ENCODE peak calls at places on chromosome 4, in seven cellular contexts. T is central memory CD4-positive, alpha-beta T cell; F is HepG2; W is EL; P is HT-29; K is uterus; M is NCI-H1092 treated with DMSO at 0.1 percent for 48 hours. A is an unnamed sample.

GRCh38 chr4:175776217-175776616 is 35.8 kb downstream of the GPM6A start:
- DNase-seq in T (no peak), F (no peak), W (no peak), P (no peak), K (no peak), M (peak), A (no peak)

GRCh38 chr4:153488719-153489384 is 22.7 kb downstream of the TMEM131L start:
- DNase-seq in T (no peak), F (no peak), W (no peak), P (no peak), K (no peak), M (peak), A (no peak)

GRCh38 chr4:154643493-154643892 is 31.0 kb upstream of the FGG start:
- DNase-seq in T (no peak), F (no peak), W (no peak), P (no peak), K (no peak), M (no peak), A (no peak)

GRCh38 chr4:6892190-6892908 is 17.3 kb upstream of the TBC1D14 start:
- DNase-seq in T (peak), F (peak), W (peak), P (peak), K (peak), M (no peak), A (peak)

GRCh38 chr4:158376441-158376840 is 145.2 kb upstream of the RXFP1 start:
- DNase-seq in T (no peak), F (no peak), W (no peak), P (no peak), K (no peak), M (no peak), A (no peak)

GRCh38 chr4:157076578-157076947 is 613 bp downstream of the GLRB start:
- DNase-seq in T (no peak), F (no peak), W (no peak), P (no peak), K (peak), M (peak), A (no peak)

GRCh38 chr4:113901994-113902787 is 77.3 kb downstream of the ARSJ start:
- DNase-seq in T (peak), F (peak), W (no peak), P (peak), K (no peak), M (peak), A (no peak)

GRCh38 chr4:114378306-114378903 is 220.2 kb upstream of the UGT8 start:
- DNase-seq in T (no peak), F (no peak), W (peak), P (peak), K (no peak), M (peak), A (peak)

GRCh38 chr4:139214039-139214534 is 37.1 kb upstream of the ELF2 start:
- DNase-seq in T (no peak), F (peak), W (no peak), P (no peak), K (no peak), M (no peak), A (no peak)

GRCh38 chr4:190019023-190019858 is 7.8 kb downstream of the FRG2 start:
- DNase-seq in T (no peak), F (no peak), W (no peak), P (no peak), K (no peak), M (no peak), A (no peak)

GRCh38 chr4:47274931-47275330 is 188.6 kb downstream of the COMMD8 start:
- DNase-seq in T (no peak), F (peak), W (no peak), P (no peak), K (no peak), M (no peak), A (no peak)

GRCh38 chr4:114728426-114728825 is 129.8 kb downstream of the UGT8 start:
- DNase-seq in T (no peak), F (no peak), W (no peak), P (no peak), K (no peak), M (no peak), A (no peak)

GRCh38 chr4:113449407-113449974 is 312.0 kb downstream of the CAMK2D start:
- DNase-seq in T (no peak), F (no peak), W (no peak), P (no peak), K (no peak), M (no peak), A (no peak)

GRCh38 chr4:156676116-156676851 is 295.3 kb downstream of the PDGFC start:
- DNase-seq in T (no peak), F (no peak), W (no peak), P (no peak), K (no peak), M (no peak), A (no peak)

GRCh38 chr4:8615921-8616787 is 23.6 kb downstream of the CPZ start:
- DNase-seq in T (no peak), F (no peak), W (no peak), P (no peak), K (no peak), M (no peak), A (no peak)

GRCh38 chr4:3706565-3707422 is 59.4 kb upstream of the ADRA2C start:
- DNase-seq in T (no peak), F (no peak), W (no peak), P (no peak), K (no peak), M (no peak), A (no peak)

GRCh38 chr4:173025131-173025530 is 143.5 kb upstream of the GALNT7 start:
- DNase-seq in T (peak), F (peak), W (peak), P (peak), K (peak), M (peak), A (peak)

GRCh38 chr4:41146716-41147506 is 67.4 kb downstream of the APBB2 start:
- DNase-seq in T (no peak), F (no peak), W (peak), P (no peak), K (peak), M (no peak), A (no peak)

GRCh38 chr4:126242679-126243390 is 928.1 kb downstream of the FAT4 start:
- DNase-seq in T (no peak), F (no peak), W (no peak), P (no peak), K (no peak), M (no peak), A (no peak)

GRCh38 chr4:172202480-172203076 is 389.4 kb downstream of the GALNTL6 start:
- DNase-seq in T (no peak), F (peak), W (peak), P (peak), K (no peak), M (peak), A (peak)

GRCh38 chr4:82842593-82842992 is 44.0 kb upstream of the SCD5 start:
- DNase-seq in T (no peak), F (peak), W (peak), P (peak), K (no peak), M (no peak), A (no peak)

GRCh38 chr4:188691811-188692210 is 552.6 kb downstream of the TRIML1 start:
- DNase-seq in T (no peak), F (no peak), W (peak), P (no peak), K (no peak), M (no peak), A (no peak)

GRCh38 chr4:79650794-79651431 is 242.9 kb upstream of the GK2 start:
- DNase-seq in T (no peak), F (no peak), W (peak), P (no peak), K (no peak), M (no peak), A (peak)

GRCh38 chr4:142923619-142924018 is 77.5 kb upstream of the INPP4B start:
- DNase-seq in T (no peak), F (no peak), W (no peak), P (no peak), K (no peak), M (no peak), A (no peak)

GRCh38 chr4:13950491-13950890 is 323.0 kb upstream of the BOD1L1 start:
- DNase-seq in T (no peak), F (no peak), W (no peak), P (no peak), K (no peak), M (no peak), A (no peak)

GRCh38 chr4:86032476-86033022 is 327.3 kb downstream of the MAPK10 start:
- DNase-seq in T (no peak), F (no peak), W (peak), P (no peak), K (peak), M (no peak), A (peak)

GRCh38 chr4:123749408-123749807 is 352.8 kb downstream of the SPRY1 start:
- DNase-seq in T (no peak), F (no peak), W (no peak), P (no peak), K (no peak), M (no peak), A (no peak)

GRCh38 chr4:182531555-182532162 is 288.5 kb downstream of the TENM3 start:
- DNase-seq in T (no peak), F (no peak), W (no peak), P (no peak), K (no peak), M (no peak), A (no peak)

GRCh38 chr4:48032721-48033120 is 16.1 kb downstream of the NIPAL1 start:
- DNase-seq in T (no peak), F (peak), W (no peak), P (peak), K (no peak), M (no peak), A (no peak)

GRCh38 chr4:84855774-84856173 is 110.7 kb downstream of the WDFY3 start:
- DNase-seq in T (no peak), F (peak), W (no peak), P (no peak), K (no peak), M (no peak), A (no peak)

GRCh38 chr4:80101768-80102116 is 28.7 kb upstream of the ANTXR2 start:
- DNase-seq in T (no peak), F (no peak), W (no peak), P (no peak), K (no peak), M (no peak), A (no peak)

GRCh38 chr4:10524196-10524833 is 67.1 kb upstream of the ZNF518B start:
- DNase-seq in T (no peak), F (no peak), W (no peak), P (no peak), K (no peak), M (no peak), A (no peak)

GRCh38 chr4:577499-578450 is 1.7 kb upstream of the TMEM271 start:
- DNase-seq in T (no peak), F (peak), W (peak), P (no peak), K (no peak), M (no peak), A (no peak)

GRCh38 chr4:121791481-121791880 is 9.6 kb upstream of the EXOSC9 start:
- DNase-seq in T (no peak), F (no peak), W (peak), P (no peak), K (no peak), M (no peak), A (no peak)

GRCh38 chr4:78734451-78735003 is 41.6 kb upstream of the BMP2K start:
- DNase-seq in T (no peak), F (no peak), W (no peak), P (no peak), K (no peak), M (no peak), A (no peak)

GRCh38 chr4:146099585-146099984 is 75.9 kb upstream of the LSM6 start:
- DNase-seq in T (no peak), F (no peak), W (no peak), P (peak), K (no peak), M (no peak), A (no peak)

GRCh38 chr4:8191136-8191747 is 7.8 kb upstream of the SH3TC1 start:
- DNase-seq in T (no peak), F (peak), W (peak), P (no peak), K (peak), M (no peak), A (no peak)

A was measured in stromal cell of bone marrow.